ENCODE peak calls at places on chromosomes 7 and 10, in six cellular contexts. J, L, A, Y, E and Z are unnamed samples.

GRCh38 chr7:75762350-75762917 is 9.6 kb downstream of the CCL26 start:
- DNase-seq in J (peak), E (peak), Y (peak), L (peak), A (peak), Z (peak)

GRCh38 chr10:57336865-57337264 is 930.8 kb downstream of the IPMK start:
- DNase-seq in E (no peak), A (no peak), J (no peak), L (no peak), Y (no peak), Z (no peak)

GRCh38 chr7:27885652-27886051 is 145.7 kb downstream of the TAX1BP1 start:
- DNase-seq in L (no peak), Y (no peak), E (no peak), J (no peak), A (no peak), Z (no peak)

GRCh38 chr7:4145576-4145975 is 536.5 kb upstream of the FOXK1 start:
- DNase-seq in E (no peak), Y (no peak), A (no peak), J (no peak), L (no peak), Z (no peak)

GRCh38 chr10:69786791-69787190 is 14.9 kb upstream of the COL13A1 start:
- DNase-seq in J (no peak), Y (peak), L (no peak), A (no peak), E (no peak), Z (peak)

GRCh38 chr10:64626856-64627255 is 1105.7 kb downstream of the REEP3 start:
- DNase-seq in L (no peak), A (no peak), E (no peak), Y (no peak), J (no peak), Z (no peak)

GRCh38 chr10:35819011-35819410 is 176.9 kb upstream of the FZD8 start:
- DNase-seq in A (no peak), E (no peak), Y (no peak), J (no peak), L (no peak), Z (no peak)

GRCh38 chr10:326350-326749 is 191.1 kb downstream of the ZMYND11 start:
- DNase-seq in E (no peak), Y (no peak), J (no peak), A (no peak), L (no peak), Z (peak)

GRCh38 chr10:29663718-29664117 is 28.9 kb upstream of the SVIL start:
- DNase-seq in A (no peak), J (no peak), L (no peak), E (no peak), Y (no peak), Z (no peak)

GRCh38 chr7:30473903-30474302 is 4.7 kb downstream of the NOD1 start:
- DNase-seq in L (no peak), J (no peak), E (no peak), A (no peak), Y (no peak), Z (no peak)

GRCh38 chr7:102875700-102876192 is 37.1 kb upstream of the LRRC17 start:
- DNase-seq in Y (peak), J (no peak), A (peak), L (peak), E (peak), Z (peak)

DNA sequence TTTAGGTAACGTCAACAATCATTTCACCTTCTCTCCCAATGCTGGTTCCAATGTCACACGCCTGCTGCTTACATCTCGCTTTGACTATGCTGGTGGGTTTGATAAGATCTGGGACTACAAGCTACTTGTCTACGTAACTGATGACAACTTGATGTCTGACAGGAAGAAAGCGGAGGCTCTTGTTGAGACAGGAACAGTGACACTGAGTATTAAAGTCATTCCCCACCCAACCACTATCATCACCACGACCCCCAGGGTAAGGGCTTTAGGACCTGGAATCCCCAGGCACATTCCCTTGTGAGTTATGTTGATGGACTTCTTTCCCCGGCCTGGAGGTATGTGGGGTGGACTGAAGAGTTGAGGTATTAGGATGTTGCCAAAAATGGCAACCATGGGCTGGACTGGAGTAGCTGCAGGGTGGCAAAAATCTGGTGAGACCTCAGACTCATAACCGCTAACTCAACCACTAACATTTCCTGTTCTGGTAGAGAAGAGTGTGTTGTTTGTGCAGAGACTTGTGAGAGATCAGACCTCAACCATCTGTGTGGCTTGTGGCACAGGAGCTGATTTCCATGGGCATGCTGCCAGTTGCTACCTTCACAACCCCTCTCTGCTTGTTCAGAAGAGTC is 59.2 kb downstream of the CDHR3 start:
- DNase-seq in Y (no peak), J (peak), E (no peak), A (no peak), L (no peak), Z (peak)
- TF ChIP-seq MYC in Y (no peak), J (no peak), E (no peak), A (no peak), L (no peak), Z (no peak)

DNA sequence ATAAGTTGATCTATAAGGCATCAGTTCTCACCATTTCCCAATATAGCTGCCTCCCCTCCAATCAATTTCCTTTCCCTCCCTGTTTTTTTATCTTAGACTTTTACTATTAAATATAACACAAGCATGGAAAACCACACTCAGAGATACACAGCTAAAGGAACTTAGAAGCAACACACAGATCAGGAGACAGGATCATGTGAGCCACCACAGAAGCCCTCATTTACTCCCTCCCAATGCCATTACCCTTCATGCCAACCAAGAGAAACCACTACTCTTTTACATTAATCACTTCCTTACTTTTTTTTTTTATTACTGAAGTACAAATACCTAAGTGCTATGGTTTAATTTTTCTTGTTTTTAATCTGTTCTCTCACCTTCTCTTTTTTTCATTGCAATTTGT is 33.0 kb downstream of the COG5 start:
- DNase-seq in E (no peak), L (no peak), A (no peak), J (no peak), Y (no peak), Z (no peak)
- H3K4me3 ChIP-seq in E (no peak), L (no peak), A (no peak), J (no peak), Y (no peak), Z (no peak)

GRCh38 chr10:24449334-24449740 is 240.4 kb downstream of the KIAA1217 start:
- DNase-seq in J (no peak), L (no peak), E (no peak), Y (peak), A (no peak), Z (no peak)

GRCh38 chr10:24448351-24449009 is 239.5 kb downstream of the KIAA1217 start:
- DNase-seq in Y (peak), L (no peak), J (no peak), E (no peak), A (no peak), Z (no peak)

GRCh38 chr10:24444337-24444736 is 235.4 kb downstream of the KIAA1217 start:
- DNase-seq in J (no peak), E (no peak), Y (no peak), L (no peak), A (no peak), Z (peak)

GRCh38 chr10:24449769-24450310 is 240.9 kb downstream of the KIAA1217 start:
- DNase-seq in E (no peak), A (no peak), L (no peak), Y (no peak), J (no peak), Z (no peak)

GRCh38 chr10:24446739-24447138 is 237.8 kb downstream of the KIAA1217 start:
- DNase-seq in Y (no peak), J (no peak), E (no peak), L (no peak), A (no peak), Z (peak)
- TF ChIP-seq MYC in Y (no peak), J (no peak), E (no peak), L (no peak), A (no peak), Z (no peak)

GRCh38 chr10:92699193-92699517 is 9.4 kb downstream of the HHEX start:
- DNase-seq in E (no peak), J (no peak), A (no peak), Y (no peak), L (peak), Z (no peak)

GRCh38 chr10:92696606-92697383 is 7.0 kb downstream of the HHEX start:
- DNase-seq in E (peak), J (no peak), L (peak), A (peak), Y (peak), Z (no peak)

GRCh38 chr10:92697663-92698511 is 8.1 kb downstream of the HHEX start:
- DNase-seq in Y (peak), E (peak), A (no peak), J (no peak), L (peak), Z (peak)

GRCh38 chr10:92702301-92702916 is 12.7 kb downstream of the HHEX start:
- DNase-seq in L (no peak), A (no peak), J (no peak), Y (peak), E (no peak), Z (peak)

GRCh38 chr10:92699518-92700272 is 9.9 kb downstream of the HHEX start:
- DNase-seq in A (no peak), L (peak), Y (peak), E (no peak), J (no peak), Z (peak)
- H3K4me3 ChIP-seq in A (peak), L (peak), Y (peak), E (no peak), J (no peak), Z (peak)

GRCh38 chr10:3893904-3894563 is 109.0 kb upstream of the KLF6 start:
- DNase-seq in A (no peak), Y (no peak), L (no peak), J (no peak), E (no peak), Z (no peak)

GRCh38 chr10:3893102-3893473 is 108.1 kb upstream of the KLF6 start:
- DNase-seq in A (no peak), E (no peak), Y (no peak), J (no peak), L (no peak), Z (no peak)

GRCh38 chr10:3891396-3891795 is 106.4 kb upstream of the KLF6 start:
- DNase-seq in E (no peak), A (peak), J (no peak), Y (no peak), L (no peak), Z (no peak)

GRCh38 chr10:3890602-3891352 is 105.8 kb upstream of the KLF6 start:
- DNase-seq in J (no peak), A (peak), Y (no peak), L (no peak), E (no peak), Z (no peak)

DNA sequence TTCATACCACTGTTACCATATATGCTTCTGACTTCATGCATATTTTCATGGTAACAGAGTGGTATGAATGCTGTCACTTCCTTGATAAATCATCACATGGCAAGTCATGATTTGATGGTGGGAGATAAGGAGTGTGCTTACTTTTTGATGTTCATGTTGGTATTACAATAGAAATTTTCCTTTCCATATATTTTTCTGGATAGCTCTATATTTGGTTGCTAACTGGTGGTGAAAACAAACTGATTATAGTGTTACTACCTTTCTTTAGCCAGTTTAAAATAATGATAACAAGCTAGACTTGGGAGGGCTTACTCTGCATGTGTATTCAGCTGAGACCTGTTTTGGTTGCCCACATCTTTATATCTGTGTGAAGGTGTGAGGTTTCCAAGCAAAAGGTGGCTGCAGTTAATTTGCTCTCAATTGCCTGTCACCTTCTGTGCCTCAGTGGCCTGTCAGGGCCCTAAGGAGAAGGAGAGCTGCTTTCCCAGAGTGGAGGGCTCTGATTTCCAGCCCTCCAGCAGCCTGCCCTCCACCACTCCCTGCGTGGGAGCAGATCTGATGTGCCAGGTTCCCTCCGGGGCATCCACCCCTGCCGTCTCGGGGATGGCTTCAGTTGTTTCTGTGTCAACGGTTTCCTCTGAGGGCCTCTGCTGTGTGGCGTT is 107.6 kb upstream of the KLF6 start:
- DNase-seq in A (no peak), E (no peak), J (no peak), Y (peak), L (no peak), Z (no peak)
- TF ChIP-seq MYC in A (no peak), E (no peak), J (no peak), Y (no peak), L (no peak), Z (no peak)

GRCh38 chr10:124448696-124449169 is 1.1 kb downstream of the NKX1-2 start:
- DNase-seq in E (no peak), L (no peak), A (no peak), Y (no peak), J (no peak), Z (no peak)
- H3K4me3 ChIP-seq in E (no peak), L (peak), A (no peak), Y (no peak), J (no peak), Z (no peak)